ENCODE peak calls at places on chromosomes 12 and 14, in five cellular contexts. W, B, S, L and I are unnamed samples.

GRCh38 chr12:104485651-104486341 is 29.0 kb downstream of the CHST11 start:
- DNase-seq in W (no peak), B (no peak), S (no peak), L (peak), I (no peak)

GRCh38 chr12:15928870-15929571 is 17.9 kb downstream of the DERA start:
- DNase-seq in W (no peak), B (peak), S (no peak), L (no peak), I (no peak)

GRCh38 chr12:45775465-45775864 is 46.0 kb downstream of the ARID2 start:
- DNase-seq in W (no peak), B (no peak), S (no peak), L (no peak), I (no peak)

GRCh38 chr12:121089813-121090430 is 42.8 kb upstream of the P2RX7 start:
- DNase-seq in W (no peak), B (no peak), S (no peak), L (no peak), I (no peak)

GRCh38 chr12:46212108-46212982 is 56.5 kb downstream of the SLC38A1 start:
- DNase-seq in W (no peak), B (no peak), S (no peak), L (no peak), I (no peak)

GRCh38 chr12:50525422-50525821 is 20.6 kb downstream of the DIP2B start:
- DNase-seq in W (no peak), B (no peak), S (no peak), L (no peak), I (no peak)

GRCh38 chr12:69779928-69780327 is 41.3 kb downstream of the RAB3IP start:
- DNase-seq in W (peak), B (no peak), S (peak), L (peak), I (no peak)

GRCh38 chr14:86311151-86311550 is 781.2 kb downstream of the FLRT2 start:
- DNase-seq in W (no peak), B (no peak), S (no peak), L (no peak), I (no peak)

GRCh38 chr12:75959506-75959905 is 72.1 kb downstream of the PHLDA1 start:
- DNase-seq in W (no peak), B (no peak), S (no peak), L (no peak), I (no peak)

GRCh38 chr12:8692573-8692972 is 5.2 kb upstream of the RIMKLB start:
- DNase-seq in W (peak), B (no peak), S (peak), L (peak), I (no peak)

GRCh38 chr12:123092866-123093265 is 58.0 kb downstream of the PITPNM2 start:
- DNase-seq in W (no peak), B (no peak), S (no peak), L (no peak), I (no peak)

GRCh38 chr14:92539875-92540274 is 26.3 kb downstream of the RIN3 start:
- DNase-seq in W (peak), B (no peak), S (no peak), L (no peak), I (no peak)

GRCh38 chr12:109927622-109928021 is 27.5 kb downstream of the TCHP start:
- DNase-seq in W (peak), B (no peak), S (peak), L (peak), I (peak)

GRCh38 chr14:34023824-34024767 is 73.2 kb upstream of the EGLN3 start:
- DNase-seq in W (no peak), B (no peak), S (peak), L (no peak), I (peak)

GRCh38 chr12:70638639-70639349 is 1.6 kb upstream of the PTPRB start:
- DNase-seq in W (no peak), B (no peak), S (no peak), L (no peak), I (no peak)

GRCh38 chr14:74299061-74299545 is 3.6 kb downstream of the ABCD4 start:
- DNase-seq in W (peak), B (no peak), S (no peak), L (no peak), I (no peak)

GRCh38 chr12:108305520-108305919 is 33.6 kb downstream of the CMKLR1 start:
- DNase-seq in W (peak), B (no peak), S (peak), L (peak), I (no peak)

GRCh38 chr14:53368714-53369191 is 215.6 kb upstream of the DDHD1 start:
- DNase-seq in W (peak), B (no peak), S (no peak), L (no peak), I (no peak)

GRCh38 chr12:124946440-124946793 is 32.0 kb upstream of the UBC start:
- DNase-seq in W (no peak), B (no peak), S (no peak), L (no peak), I (no peak)

GRCh38 chr14:103537175-103537990 is 8.4 kb downstream of the TRMT61A start:
- DNase-seq in W (peak), B (no peak), S (no peak), L (no peak), I (no peak)

GRCh38 chr14:103538291-103539055 is 9.5 kb downstream of the TRMT61A start:
- DNase-seq in W (no peak), B (no peak), S (peak), L (no peak), I (no peak)

GRCh38 chr14:103541494-103541943 is 12.5 kb downstream of the TRMT61A start:
- DNase-seq in W (no peak), B (no peak), S (no peak), L (no peak), I (no peak)

GRCh38 chr14:103540816-103541493 is 12.0 kb downstream of the TRMT61A start:
- DNase-seq in W (no peak), B (no peak), S (peak), L (no peak), I (no peak)

GRCh38 chr14:103539056-103539825 is 10.2 kb downstream of the TRMT61A start:
- DNase-seq in W (no peak), B (no peak), S (no peak), L (no peak), I (no peak)
- TF ChIP-seq MXI1 in W (no peak), B (no peak), S (no peak), L (no peak), I (no peak)

DNA sequence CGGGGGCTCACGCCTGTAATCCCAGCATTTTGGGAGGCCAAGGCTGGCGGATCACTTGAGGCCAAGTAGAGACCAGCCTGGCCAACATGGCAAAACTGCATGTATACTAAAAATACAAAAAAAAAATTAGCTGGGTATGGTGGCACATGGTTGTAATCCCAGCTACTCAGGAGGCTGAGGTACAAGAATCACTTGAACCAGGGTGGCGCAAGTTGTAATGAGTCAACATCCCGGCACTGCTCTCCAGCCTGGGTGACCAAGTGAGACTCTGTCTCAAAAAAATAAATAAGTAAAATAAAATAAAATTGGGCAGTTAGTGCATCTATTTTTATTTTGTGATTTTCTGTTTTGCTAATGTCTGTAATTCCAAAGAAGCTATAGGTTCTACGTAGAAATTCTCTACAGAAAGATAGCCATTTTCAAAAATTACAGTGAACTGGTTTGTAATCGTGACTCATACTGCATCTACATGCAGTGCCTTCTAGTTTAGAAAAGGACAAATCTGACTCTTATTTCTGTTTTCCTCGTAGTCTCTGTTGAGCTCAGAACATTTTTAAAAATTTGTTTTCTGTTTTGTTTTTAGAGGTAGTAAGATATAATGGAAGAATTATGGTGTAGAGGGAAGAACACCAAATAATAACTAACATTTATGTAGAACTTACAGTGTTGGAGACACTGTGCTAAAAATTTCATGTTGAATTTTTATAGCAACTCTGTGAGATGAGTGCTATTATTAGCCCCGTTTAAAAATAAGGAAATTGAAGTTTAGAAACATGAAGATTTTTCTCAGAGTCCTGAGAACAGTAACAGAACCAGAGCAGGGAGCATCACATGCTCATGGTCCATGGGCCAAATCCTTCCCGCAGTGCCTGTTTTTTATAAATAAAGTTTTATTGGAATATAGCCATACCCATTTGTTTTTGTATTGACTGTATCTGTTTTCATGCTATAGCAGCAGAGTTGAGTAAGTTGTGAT is 201.2 kb downstream of the SYNE2 start:
- DNase-seq in W (peak), B (no peak), S (no peak), L (no peak), I (no peak)
- TF ChIP-seq MXI1 in W (no peak), B (no peak), S (no peak), L (no peak), I (no peak)

DNA sequence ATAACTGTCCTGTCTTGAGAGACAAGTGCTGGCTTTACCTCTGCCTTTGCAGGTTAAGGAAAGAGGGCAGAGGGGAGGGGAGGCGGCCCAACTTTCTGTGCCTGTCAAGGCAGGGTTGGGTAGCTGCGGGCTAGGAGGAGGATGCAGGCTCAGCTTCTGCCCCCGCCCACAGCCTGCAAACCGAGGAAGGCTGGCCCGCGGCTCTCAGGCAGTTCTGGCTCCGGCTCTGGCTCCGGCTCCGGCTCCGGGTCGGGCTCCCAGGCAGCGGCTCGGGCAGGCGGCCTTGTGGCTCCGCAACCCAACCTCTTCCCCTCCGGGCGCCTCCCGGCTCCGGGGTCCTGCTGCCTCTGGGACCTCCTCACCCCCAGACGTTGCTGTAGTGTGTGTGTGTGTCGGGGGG is 92.9 kb downstream of the TMEM30B start:
- DNase-seq in W (no peak), B (no peak), S (no peak), L (no peak), I (no peak)
- TF ChIP-seq MXI1 in W (no peak), B (no peak), S (no peak), L (no peak), I (no peak)

GRCh38 chr14:68516235-68516634 is 276.6 kb downstream of the ZFP36L1 start:
- DNase-seq in W (no peak), B (no peak), S (no peak), L (no peak), I (no peak)

GRCh38 chr14:68513137-68513536 is 279.7 kb downstream of the ZFP36L1 start:
- DNase-seq in W (no peak), B (no peak), S (no peak), L (no peak), I (no peak)

GRCh38 chr14:68512088-68512487 is 280.8 kb downstream of the ZFP36L1 start:
- DNase-seq in W (peak), B (no peak), S (peak), L (no peak), I (no peak)

GRCh38 chr14:68513838-68514610 is 278.8 kb downstream of the ZFP36L1 start:
- DNase-seq in W (no peak), B (peak), S (no peak), L (no peak), I (no peak)

DNA sequence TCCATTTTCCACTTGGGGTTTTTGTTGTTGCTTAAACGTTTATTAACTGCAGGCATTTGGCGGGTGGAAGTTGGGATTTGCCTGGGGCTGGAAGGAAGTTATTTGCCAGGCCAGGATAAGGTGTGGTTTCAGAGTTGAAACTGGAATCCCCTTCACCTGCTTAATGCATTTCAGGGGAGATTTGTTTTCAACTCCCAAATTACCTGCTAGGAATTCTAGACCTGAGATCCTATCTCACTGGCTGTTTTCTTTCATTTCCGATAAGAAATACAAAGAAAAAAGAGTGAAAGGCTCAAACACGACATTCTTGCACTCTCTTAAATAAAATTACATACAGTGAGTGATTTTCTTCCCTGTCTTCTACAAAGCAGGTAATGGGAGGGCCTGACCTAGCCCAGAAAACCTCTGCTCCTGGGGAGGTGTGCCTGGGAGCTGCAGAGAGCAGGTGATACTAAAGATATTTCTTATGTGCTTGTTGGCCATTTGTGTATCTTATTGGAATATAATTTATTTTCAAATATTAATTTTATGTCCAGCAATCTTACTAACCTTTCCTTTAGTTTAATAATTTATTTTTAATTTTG is 278.2 kb downstream of the ZFP36L1 start:
- DNase-seq in W (no peak), B (no peak), S (no peak), L (no peak), I (no peak)
- TF ChIP-seq MXI1 in W (no peak), B (no peak), S (no peak), L (no peak), I (no peak)

GRCh38 chr14:96391293-96392118 is 422 bp upstream of the AK7 start:
- DNase-seq in W (peak), B (peak), S (peak), L (peak), I (peak)
- TF ChIP-seq MXI1 in W (peak), B (no peak), S (peak), L (no peak), I (peak)

GRCh38 chr12:6295187-6295811 is 15.2 kb upstream of the PLEKHG6 start:
- DNase-seq in W (peak), B (no peak), S (peak), L (peak), I (peak)
- TF ChIP-seq MXI1 in W (no peak), B (no peak), S (no peak), L (peak), I (peak)

GRCh38 chr14:68873379-68873778 is 80.5 kb upstream of the ZFP36L1 start:
- DNase-seq in W (no peak), B (no peak), S (peak), L (no peak), I (no peak)
- TF ChIP-seq MXI1 in W (no peak), B (no peak), S (no peak), L (no peak), I (no peak)

GRCh38 chr12:118103601-118104382 is at the start of gene VSIG10:
- DNase-seq in W (peak), B (no peak), S (peak), L (peak), I (peak)
- TF ChIP-seq MXI1 in W (no peak), B (no peak), S (peak), L (no peak), I (peak)

DNA sequence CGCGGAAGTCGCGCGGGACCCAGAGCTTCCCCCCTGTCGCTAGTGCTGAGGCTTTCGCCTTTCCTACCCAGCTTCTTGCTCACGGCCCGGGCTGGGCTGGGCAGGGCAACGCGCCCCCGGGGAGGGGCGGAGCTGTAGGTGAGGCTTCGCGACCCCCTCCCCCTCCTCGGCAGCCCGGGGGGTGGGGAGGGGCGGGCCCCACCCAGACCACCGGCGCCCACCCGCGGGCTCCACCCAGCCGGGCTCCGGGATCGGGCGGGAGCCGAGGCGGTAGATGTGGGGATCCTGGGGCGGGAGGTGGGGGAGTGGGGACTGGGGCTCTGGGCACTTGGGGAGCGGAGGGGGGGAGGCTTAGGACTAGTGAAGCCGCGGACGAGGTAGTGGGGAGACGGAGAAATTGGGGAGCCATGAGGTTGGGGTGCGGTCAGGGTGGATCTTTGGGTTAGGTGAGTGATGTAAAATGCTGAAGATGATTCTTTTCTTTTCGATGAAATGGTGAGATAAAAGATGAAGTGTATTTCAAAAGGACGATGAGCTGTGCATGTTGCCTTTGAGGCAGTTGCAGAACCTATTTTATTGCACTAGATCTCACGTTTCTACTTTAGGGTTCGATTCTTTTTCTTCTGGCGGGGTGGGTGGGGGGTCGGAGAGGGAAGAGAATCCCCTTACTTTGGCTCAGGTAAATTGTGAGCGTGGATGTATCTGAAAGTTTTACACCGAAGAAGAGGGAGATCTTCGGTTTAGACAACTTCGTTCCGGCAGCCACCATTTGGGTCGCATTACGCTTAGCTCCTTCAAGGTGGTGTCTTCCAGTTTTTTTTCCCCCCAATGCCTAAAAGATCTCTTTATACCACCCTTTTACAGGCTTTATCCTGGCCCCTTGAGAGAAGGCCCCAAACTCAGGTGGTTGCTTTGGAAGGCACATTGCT is 591 bp downstream of the ERC1 start:
- DNase-seq in W (peak), B (no peak), S (peak), L (no peak), I (no peak)
- TF ChIP-seq MXI1 in W (no peak), B (no peak), S (no peak), L (no peak), I (no peak)

DNA sequence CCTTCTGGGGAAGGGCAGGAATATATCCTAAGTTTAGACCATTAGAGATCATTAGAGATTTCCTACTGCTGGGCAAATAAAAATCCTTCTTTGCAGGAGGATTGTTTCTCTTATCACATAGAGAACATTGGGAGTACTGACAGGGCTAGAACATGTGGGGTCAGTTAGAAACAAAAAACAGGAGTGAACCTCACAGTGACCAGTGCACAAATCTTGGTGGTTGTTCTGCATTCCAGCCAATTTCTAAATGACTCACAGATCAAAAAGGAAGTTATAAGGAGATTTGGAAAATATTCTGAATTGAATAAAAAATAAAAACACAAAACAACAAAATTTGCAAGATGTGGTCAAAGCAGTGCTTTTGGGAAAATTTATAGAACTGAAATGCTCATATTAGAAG is 118.8 kb downstream of the LLPH start:
- DNase-seq in W (peak), B (no peak), S (no peak), L (no peak), I (no peak)
- TF ChIP-seq MXI1 in W (no peak), B (no peak), S (no peak), L (no peak), I (no peak)